ENCODE peak calls at places on chromosomes 1 and 21, in six cellular contexts. C, J, M, I, K and D are unnamed samples.

GRCh38 chr21:15224346-15225086 is 159.7 kb upstream of the NRIP1 start:
- DNase-seq in M (no peak), K (no peak), I (no peak), C (no peak), J (no peak), D (no peak)

GRCh38 chr1:90335566-90335965 is 340.7 kb downstream of the ZNF326 start:
- DNase-seq in I (no peak), K (no peak), C (no peak), M (no peak), J (peak; percentile 29), D (no peak)

GRCh38 chr1:244461254-244462071 is at the start of gene CATSPERE:
- DNase-seq in I (peak; percentile 92), J (peak; percentile 54), C (peak; percentile 94), M (peak; percentile 83), K (peak; percentile 79), D (peak; percentile 84)

GRCh38 chr1:29332204-29332603 is 95.9 kb downstream of the PTPRU start:
- DNase-seq in C (no peak), M (peak; percentile 60), I (no peak), J (peak; percentile 23), K (peak; percentile 15), D (peak; percentile 87)

GRCh38 chr21:46597031-46597430 is 7.9 kb downstream of the S100B start:
- DNase-seq in M (no peak), J (no peak), C (no peak), I (no peak), K (no peak), D (no peak)

GRCh38 chr1:98405581-98406059 is 255.9 kb upstream of the SNX7 start:
- DNase-seq in I (no peak), K (no peak), J (no peak), M (no peak), C (no peak), D (no peak)

GRCh38 chr1:178733972-178734371 is 8.9 kb downstream of the RALGPS2 start:
- DNase-seq in J (no peak), M (no peak), K (no peak), C (no peak), I (no peak), D (no peak)

GRCh38 chr1:217586586-217586985 is 44.3 kb downstream of the GPATCH2 start:
- DNase-seq in J (no peak), C (no peak), M (no peak), K (no peak), I (no peak), D (no peak)

GRCh38 chr1:231357831-231358354 is 19.8 kb downstream of the SPRTN start:
- DNase-seq in K (peak; percentile 52), I (no peak), C (no peak), J (peak; percentile 38), M (peak; percentile 52), D (peak; percentile 44)

GRCh38 chr1:47758341-47759237 is 238.6 kb downstream of the TRABD2B start:
- DNase-seq in M (no peak), C (no peak), I (no peak), K (no peak), J (no peak), D (no peak)

GRCh38 chr1:63592536-63593302 is 492 bp upstream of the PGM1 start:
- DNase-seq in C (no peak), K (no peak), I (no peak), J (peak; percentile 21), M (peak; percentile 66), D (no peak)

GRCh38 chr1:99003911-99004269 is 771 bp downstream of the PLPPR5 start:
- DNase-seq in J (no peak), M (no peak), K (no peak), C (no peak), I (no peak), D (no peak)

GRCh38 chr21:25708467-25709065 is 26.1 kb downstream of the ATP5PF start:
- DNase-seq in M (peak; percentile 60), I (no peak), J (peak; percentile 38), C (no peak), K (peak; percentile 23), D (no peak)